ENCODE peak calls at places on chromosomes 3 and 15, in five cellular contexts. One of them, this sample, is unnamed.

GRCh38 chr3:42736531-42736930 is 33.9 kb upstream of the HHATL start:
- DNase-seq in mesendoderm: no peak
- DNase-seq in stomach: no peak
- DNase-seq in T-cell: no peak
- DNase-seq in adrenal gland: no peak
- DNase-seq in this sample: no peak

GRCh38 chr3:81249540-81250029 is 511.9 kb downstream of the GBE1 start:
- DNase-seq in T-cell: no peak
- DNase-seq in adrenal gland: no peak
- DNase-seq in stomach: no peak
- DNase-seq in mesendoderm: peak
- DNase-seq in this sample: no peak

GRCh38 chr15:73867956-73868355 is 5.4 kb upstream of the TBC1D21 start:
- DNase-seq in stomach: no peak
- DNase-seq in T-cell: no peak
- DNase-seq in adrenal gland: no peak
- DNase-seq in mesendoderm: no peak
- DNase-seq in this sample: no peak

GRCh38 chr15:25185156-25185710 is 230.4 kb downstream of the SNRPN start:
- DNase-seq in stomach: no peak
- DNase-seq in adrenal gland: no peak
- DNase-seq in T-cell: no peak
- DNase-seq in mesendoderm: no peak
- DNase-seq in this sample: peak

GRCh38 chr15:91887321-91887720 is 33.8 kb downstream of the SLCO3A1 start:
- DNase-seq in stomach: no peak
- DNase-seq in T-cell: no peak
- DNase-seq in adrenal gland: no peak
- DNase-seq in mesendoderm: no peak
- DNase-seq in this sample: no peak

GRCh38 chr3:118144919-118145318 is 889.7 kb downstream of the IGSF11 start:
- DNase-seq in adrenal gland: no peak
- DNase-seq in mesendoderm: peak
- DNase-seq in T-cell: no peak
- DNase-seq in stomach: no peak
- DNase-seq in this sample: no peak

GRCh38 chr3:121730940-121731687 is 18.4 kb downstream of the GOLGB1 start:
- DNase-seq in adrenal gland: no peak
- DNase-seq in mesendoderm: no peak
- DNase-seq in T-cell: no peak
- DNase-seq in stomach: no peak
- DNase-seq in this sample: peak

GRCh38 chr3:112233083-112233482 is 60.9 kb downstream of the SLC9C1 start:
- DNase-seq in adrenal gland: no peak
- DNase-seq in mesendoderm: no peak
- DNase-seq in stomach: no peak
- DNase-seq in T-cell: no peak
- DNase-seq in this sample: no peak

GRCh38 chr3:177928156-177928555 is 608.1 kb upstream of the KCNMB2 start:
- DNase-seq in stomach: no peak
- DNase-seq in adrenal gland: no peak
- DNase-seq in T-cell: no peak
- DNase-seq in mesendoderm: no peak
- DNase-seq in this sample: no peak